ENCODE peak calls at places on chromosome 19, in ten cellular contexts. H is transverse colon, X is astrocyte of the spinal cord, T is left ventricle myocardium inferior, D is nephron progenitor cell, L is body of pancreas, G is pancreas, Y is AG10803, E is fibroblast of pulmonary artery, Z is upper lobe of right lung. F is an unnamed sample.

GRCh38 chr19:55319786-55320185 is 5.4 kb downstream of the TMEM150B start:
- DNase-seq in H (no peak), X (peak), T (peak), D (peak), L (peak), G (no peak), Y (peak), E (peak), Z (no peak), F (no peak)

GRCh38 chr19:54448037-54448773 is 794 bp upstream of the LENG8 start:
- DNase-seq in H (peak), X (peak), T (peak), D (peak), L (peak), G (peak), Y (peak), E (peak), Z (peak), F (no peak)

GRCh38 chr19:52336117-52336811 is at the start of gene ZNF610:
- DNase-seq in H (peak), X (peak), T (peak), D (peak), L (peak), G (peak), Y (peak), E (peak), Z (peak), F (peak)

GRCh38 chr19:44943801-44944249 is 1.8 kb downstream of the APOC4 start:
- DNase-seq in H (peak), X (no peak), T (peak), D (no peak), L (peak), G (no peak), Y (peak), E (no peak), Z (peak), F (peak)

GRCh38 chr19:48646192-48646911 is 365 bp upstream of the CA11 start:
- DNase-seq in H (peak), X (peak), T (peak), D (peak), L (peak), G (peak), Y (peak), E (peak), Z (peak), F (peak)

GRCh38 chr19:41774515-41774980 is 19.2 kb downstream of the CEACAM6 start:
- DNase-seq in H (peak), X (no peak), T (no peak), D (no peak), L (no peak), G (no peak), Y (no peak), E (no peak), Z (no peak), F (no peak)

GRCh38 chr19:33698576-33699435 is 77.1 kb downstream of the CHST8 start:
- DNase-seq in H (no peak), X (no peak), T (no peak), D (no peak), L (no peak), G (no peak), Y (no peak), E (no peak), Z (peak), F (no peak)

GRCh38 chr19:3516675-3517207 is 10.6 kb downstream of the FZR1 start:
- DNase-seq in H (peak), X (no peak), T (no peak), D (no peak), L (peak), G (peak), Y (no peak), E (no peak), Z (no peak), F (no peak)

GRCh38 chr19:39109641-39110040 is 15.9 kb upstream of the PAK4 start:
- DNase-seq in H (no peak), X (no peak), T (no peak), D (no peak), L (no peak), G (no peak), Y (no peak), E (no peak), Z (no peak), F (no peak)

GRCh38 chr19:11693505-11694499 is 44.9 kb downstream of the ZNF823 start:
- DNase-seq in H (no peak), X (peak), T (no peak), D (no peak), L (peak), G (no peak), Y (peak), E (peak), Z (no peak), F (no peak)

GRCh38 chr19:14848822-14849221 is at the start of gene OR7A10:
- DNase-seq in H (no peak), X (no peak), T (no peak), D (no peak), L (no peak), G (no peak), Y (no peak), E (no peak), Z (no peak), F (no peak)

GRCh38 chr19:51600940-51601575 is 29.1 kb downstream of the SIGLEC5 start:
- DNase-seq in H (peak), X (no peak), T (no peak), D (no peak), L (no peak), G (peak), Y (no peak), E (no peak), Z (no peak), F (peak)

GRCh38 chr19:4592445-4592844 is 33.0 kb upstream of the SEMA6B start:
- DNase-seq in H (no peak), X (no peak), T (no peak), D (no peak), L (no peak), G (no peak), Y (no peak), E (no peak), Z (no peak), F (no peak)

GRCh38 chr19:4591296-4591695 is 31.8 kb upstream of the SEMA6B start:
- DNase-seq in H (no peak), X (no peak), T (no peak), D (no peak), L (no peak), G (no peak), Y (no peak), E (no peak), Z (no peak), F (no peak)

GRCh38 chr19:4587527-4587926 is 28.0 kb upstream of the SEMA6B start:
- DNase-seq in H (no peak), X (no peak), T (no peak), D (no peak), L (no peak), G (no peak), Y (no peak), E (no peak), Z (no peak), F (no peak)

GRCh38 chr19:4590559-4590958 is 31.1 kb upstream of the SEMA6B start:
- DNase-seq in H (no peak), X (no peak), T (no peak), D (no peak), L (no peak), G (no peak), Y (no peak), E (no peak), Z (no peak), F (no peak)

DNA sequence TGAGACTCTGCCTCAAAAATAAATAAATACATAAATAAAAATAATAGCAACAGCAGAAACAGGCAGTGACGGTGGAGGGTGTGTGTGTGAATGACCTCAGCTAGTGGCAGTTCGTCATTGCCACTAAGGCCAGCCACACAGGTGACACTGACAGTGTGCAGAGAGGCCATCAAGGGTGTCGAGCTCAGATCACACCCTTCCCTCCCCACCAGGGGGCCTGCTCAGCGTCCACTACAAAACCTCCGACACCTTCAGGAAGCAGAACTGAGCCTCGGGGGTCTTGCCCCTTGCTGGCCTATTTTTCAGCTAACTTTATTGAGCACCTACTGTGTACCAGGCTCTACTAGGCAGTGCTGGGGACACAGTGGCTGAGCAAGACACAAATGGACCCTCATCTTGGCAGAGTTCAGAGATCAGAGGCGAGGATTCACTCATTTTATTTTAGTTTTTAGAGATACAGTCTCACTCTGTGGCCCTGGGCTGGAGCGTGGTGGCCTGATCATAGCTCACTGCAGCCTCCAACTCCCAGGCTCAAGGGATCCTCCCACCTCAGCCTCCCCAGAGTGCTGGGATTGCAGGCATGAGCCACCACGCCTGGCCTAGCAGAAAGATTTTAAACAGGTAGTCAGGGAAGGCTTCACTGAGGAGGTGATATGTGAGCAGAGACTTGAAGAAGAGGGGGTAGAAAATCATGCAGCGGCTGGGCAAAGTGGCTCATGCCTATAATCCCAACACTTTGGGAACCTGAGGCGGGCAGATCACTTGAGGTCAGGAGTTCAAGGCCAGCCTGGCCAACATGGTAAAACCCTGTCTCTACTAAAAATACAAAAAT is 30.3 kb upstream of the SEMA6B start:
- DNase-seq in H (no peak), X (no peak), T (peak), D (peak), L (peak), G (no peak), Y (no peak), E (no peak), Z (no peak), F (peak)
- TF ChIP-seq CTCF in H (no peak), X (peak), T (peak), D (peak), L (peak), G (no peak), Y (peak), E (peak), Z (peak), F (peak)

GRCh38 chr19:4624733-4625362 is 14.5 kb upstream of the TNFAIP8L1 start:
- DNase-seq in H (no peak), X (no peak), T (no peak), D (peak), L (no peak), G (no peak), Y (peak), E (peak), Z (no peak), F (no peak)
- TF ChIP-seq CTCF in H (no peak), X (peak), T (peak), D (no peak), L (no peak), G (no peak), Y (peak), E (peak), Z (no peak), F (peak)

DNA sequence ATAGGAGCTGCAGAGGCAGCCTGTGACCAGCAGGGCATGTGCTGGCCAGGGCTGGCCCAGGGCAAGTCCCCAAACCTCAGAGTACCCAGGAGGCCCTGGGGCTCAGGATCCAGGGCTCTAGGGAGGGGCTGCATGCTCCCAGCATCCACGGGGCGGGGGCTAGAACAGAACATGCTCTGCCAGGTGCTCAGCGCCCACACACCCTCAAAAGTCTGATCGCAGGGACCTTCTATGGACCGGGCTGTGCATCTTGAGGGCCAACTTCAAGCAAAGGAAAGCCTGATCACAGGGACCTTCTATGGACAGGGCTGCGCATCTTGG is 33.5 kb downstream of the ELL start:
- DNase-seq in H (no peak), X (no peak), T (no peak), D (no peak), L (peak), G (no peak), Y (peak), E (no peak), Z (no peak), F (no peak)
- TF ChIP-seq CTCF in H (no peak), X (peak), T (peak), D (no peak), L (peak), G (no peak), Y (peak), E (peak), Z (no peak), F (no peak)

DNA sequence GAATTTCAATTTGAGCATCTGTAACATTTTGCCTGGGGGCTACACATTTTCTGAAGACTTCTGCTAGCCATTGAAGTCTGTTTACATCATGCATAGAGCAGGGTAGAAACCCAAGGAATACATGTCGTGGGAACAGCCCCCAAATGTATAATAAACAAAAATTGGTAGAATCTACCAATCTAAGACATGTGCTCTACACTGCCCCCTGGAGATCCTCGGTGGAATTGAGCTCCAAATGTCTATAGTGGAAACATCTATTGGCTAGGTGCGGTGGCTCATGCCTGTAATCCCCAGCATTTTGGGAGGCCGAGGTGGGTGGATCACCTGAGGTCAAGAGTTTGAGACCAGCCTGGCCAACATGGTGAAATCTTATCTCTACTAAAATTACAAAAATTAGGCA is 57.3 kb downstream of the MBD3L2B start:
- DNase-seq in H (no peak), X (no peak), T (no peak), D (no peak), L (peak), G (no peak), Y (no peak), E (no peak), Z (no peak), F (peak)
- TF ChIP-seq CTCF in H (peak), X (peak), T (peak), D (no peak), L (peak), G (peak), Y (peak), E (peak), Z (peak), F (peak)

GRCh38 chr19:13083627-13084026 is 19.0 kb downstream of the LYL1 start:
- DNase-seq in H (no peak), X (peak), T (no peak), D (no peak), L (no peak), G (no peak), Y (no peak), E (no peak), Z (no peak), F (no peak)

GRCh38 chr19:13083008-13083404 is 19.7 kb downstream of the LYL1 start:
- DNase-seq in H (no peak), X (no peak), T (no peak), D (no peak), L (no peak), G (no peak), Y (no peak), E (no peak), Z (no peak), F (no peak)

GRCh38 chr19:13085673-13086072 is 17.0 kb downstream of the LYL1 start:
- DNase-seq in H (no peak), X (no peak), T (no peak), D (no peak), L (no peak), G (no peak), Y (no peak), E (no peak), Z (peak), F (no peak)

GRCh38 chr19:13079542-13079986 is 23.1 kb downstream of the LYL1 start:
- DNase-seq in H (peak), X (peak), T (no peak), D (no peak), L (no peak), G (no peak), Y (peak), E (peak), Z (peak), F (no peak)

GRCh38 chr19:13082192-13083007 is 20.3 kb downstream of the LYL1 start:
- DNase-seq in H (no peak), X (peak), T (no peak), D (peak), L (peak), G (no peak), Y (peak), E (peak), Z (no peak), F (no peak)
- TF ChIP-seq CTCF in H (no peak), X (peak), T (peak), D (peak), L (no peak), G (no peak), Y (peak), E (peak), Z (no peak), F (no peak)

DNA sequence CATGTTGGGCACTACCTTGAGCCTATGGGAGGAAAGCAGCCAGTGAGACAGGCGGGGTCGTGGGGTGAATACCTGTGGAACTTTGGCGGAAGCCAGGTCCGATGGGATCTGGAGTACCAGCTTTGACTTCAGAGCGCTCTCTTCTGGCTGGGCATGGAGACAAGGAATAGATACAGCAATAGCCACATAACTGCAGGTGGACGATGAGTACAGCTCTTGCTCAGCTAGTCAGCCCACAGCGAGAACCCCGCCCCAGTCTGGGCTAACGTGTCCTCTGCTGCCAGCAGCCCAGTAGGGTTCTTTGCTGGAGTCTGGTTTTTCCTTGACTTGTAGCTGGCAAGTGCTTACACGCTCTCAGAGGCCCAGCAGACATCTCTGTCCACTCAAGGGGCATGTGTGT is 83.4 kb downstream of the SIPA1L3 start:
- DNase-seq in H (no peak), X (peak), T (no peak), D (no peak), L (no peak), G (no peak), Y (no peak), E (no peak), Z (peak), F (no peak)
- TF ChIP-seq CTCF in H (no peak), X (no peak), T (no peak), D (no peak), L (no peak), G (no peak), Y (no peak), E (no peak), Z (no peak), F (no peak)

DNA sequence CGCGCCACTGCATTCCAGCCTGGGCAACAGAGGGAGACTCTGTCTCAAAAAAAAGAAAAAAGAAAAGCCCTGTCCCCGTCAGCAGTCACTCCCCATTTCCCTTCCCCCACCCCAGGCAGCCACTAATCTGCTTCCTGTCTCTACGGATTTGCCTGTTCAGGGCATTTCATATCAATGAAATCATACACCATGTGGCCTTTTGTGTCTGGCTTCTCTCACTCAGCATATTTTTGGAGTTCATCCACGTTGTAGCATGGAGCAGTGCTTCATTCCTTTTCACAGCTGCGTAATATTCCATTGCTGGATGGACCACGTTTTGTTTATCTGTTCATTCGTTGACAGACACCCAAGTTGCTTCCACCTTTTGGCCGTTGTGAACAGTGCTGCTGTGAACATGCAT is 36.1 kb upstream of the KLF2 start:
- DNase-seq in H (no peak), X (no peak), T (no peak), D (no peak), L (no peak), G (no peak), Y (peak), E (peak), Z (no peak), F (no peak)
- TF ChIP-seq CTCF in H (no peak), X (no peak), T (no peak), D (no peak), L (no peak), G (no peak), Y (no peak), E (no peak), Z (no peak), F (no peak)

GRCh38 chr19:30881986-30882385 is 467.2 kb downstream of the TSHZ3 start:
- DNase-seq in H (no peak), X (no peak), T (no peak), D (no peak), L (no peak), G (no peak), Y (no peak), E (no peak), Z (no peak), F (no peak)

GRCh38 chr19:30883071-30883470 is 466.2 kb downstream of the TSHZ3 start:
- DNase-seq in H (no peak), X (no peak), T (no peak), D (no peak), L (no peak), G (no peak), Y (no peak), E (no peak), Z (no peak), F (no peak)

GRCh38 chr19:30884146-30884812 is 465.0 kb downstream of the TSHZ3 start:
- DNase-seq in H (no peak), X (no peak), T (no peak), D (no peak), L (no peak), G (no peak), Y (no peak), E (no peak), Z (no peak), F (no peak)

GRCh38 chr19:30881281-30881680 is 468.0 kb downstream of the TSHZ3 start:
- DNase-seq in H (no peak), X (no peak), T (no peak), D (no peak), L (no peak), G (no peak), Y (no peak), E (no peak), Z (no peak), F (no peak)

GRCh38 chr19:30882411-30883005 is 466.7 kb downstream of the TSHZ3 start:
- DNase-seq in H (no peak), X (no peak), T (no peak), D (no peak), L (no peak), G (no peak), Y (no peak), E (no peak), Z (no peak), F (no peak)
- TF ChIP-seq CTCF in H (no peak), X (no peak), T (no peak), D (no peak), L (no peak), G (no peak), Y (no peak), E (no peak), Z (no peak), F (no peak)